ENCODE peak calls at places on chromosome 7, in ten cellular contexts. P is body of pancreas, D is IMR-90, J is HCT116, F is endothelial cell of umbilical vein, Q is prostate gland, G is Peyer's patch, M is cardiac muscle cell, W is lung, A is uterus. I is an unnamed sample.

GRCh38 chr7:26284995-26285632 is 6.5 kb upstream of the SNX10 start:
- DNase-seq in G (no peak), M (no peak), W (no peak), F (no peak), A (no peak), P (no peak), Q (no peak), D (no peak), J (peak), I (no peak)

GRCh38 chr7:1455241-1455939 is 3.9 kb downstream of the MICALL2 start:
- DNase-seq in W (peak), P (peak), J (peak), F (no peak), G (peak), M (no peak), D (no peak), Q (peak), A (no peak), I (no peak)

GRCh38 chr7:116500071-116500853 is 724 bp downstream of the CAV2 start:
- DNase-seq in F (peak), G (peak), A (no peak), M (peak), Q (peak), D (peak), P (peak), J (no peak), W (peak), I (no peak)

GRCh38 chr7:20152511-20152910 is 64.7 kb downstream of the MACC1 start:
- DNase-seq in D (peak), Q (no peak), J (no peak), F (no peak), P (no peak), W (no peak), A (no peak), G (no peak), M (no peak), I (no peak)

GRCh38 chr7:151436446-151437162 is 3.3 kb downstream of the CRYGN start:
- DNase-seq in A (peak), J (no peak), M (peak), Q (no peak), G (no peak), D (peak), F (no peak), W (no peak), P (no peak), I (no peak)

GRCh38 chr7:104089622-104090021 is 100.2 kb upstream of the RELN start:
- DNase-seq in M (no peak), A (no peak), Q (no peak), G (no peak), W (no peak), F (no peak), P (no peak), D (no peak), J (no peak), I (no peak)

GRCh38 chr7:116399808-116400207 is 99.7 kb upstream of the CAV2 start:
- DNase-seq in A (no peak), W (no peak), P (no peak), J (no peak), Q (no peak), M (peak), D (peak), F (peak), G (no peak), I (peak)

GRCh38 chr7:50791921-50792341 is 9.2 kb upstream of the GRB10 start:
- DNase-seq in P (no peak), G (no peak), W (no peak), Q (peak), D (peak), A (no peak), M (peak), J (no peak), F (peak), I (peak)

GRCh38 chr7:32658034-32658944 is 163.0 kb downstream of the AVL9 start:
- DNase-seq in A (no peak), J (peak), P (no peak), F (peak), M (peak), G (no peak), Q (no peak), W (no peak), D (peak), I (peak)

GRCh38 chr7:122046402-122046801 is 97.6 kb downstream of the AASS start:
- DNase-seq in G (no peak), D (no peak), M (no peak), Q (no peak), W (no peak), J (no peak), F (no peak), A (no peak), P (no peak), I (no peak)

GRCh38 chr7:139574618-139575337 is 51.3 kb downstream of the CLEC2L start:
- DNase-seq in J (no peak), A (no peak), P (no peak), D (no peak), G (no peak), Q (no peak), M (no peak), F (no peak), W (no peak), I (no peak)

GRCh38 chr7:43509906-43510305 is 73.0 kb upstream of the STK17A start:
- DNase-seq in P (no peak), M (no peak), J (no peak), A (no peak), G (no peak), W (no peak), D (no peak), Q (no peak), F (no peak), I (no peak)

GRCh38 chr7:2245883-2246679 is 4.1 kb downstream of the NUDT1 start:
- DNase-seq in D (no peak), A (no peak), Q (no peak), F (no peak), J (no peak), P (peak), W (no peak), M (peak), G (no peak), I (no peak)

GRCh38 chr7:116356979-116357378 is 142.6 kb upstream of the CAV2 start:
- DNase-seq in P (no peak), Q (no peak), F (peak), D (peak), A (no peak), G (no peak), J (no peak), W (no peak), M (peak), I (no peak)

DNA sequence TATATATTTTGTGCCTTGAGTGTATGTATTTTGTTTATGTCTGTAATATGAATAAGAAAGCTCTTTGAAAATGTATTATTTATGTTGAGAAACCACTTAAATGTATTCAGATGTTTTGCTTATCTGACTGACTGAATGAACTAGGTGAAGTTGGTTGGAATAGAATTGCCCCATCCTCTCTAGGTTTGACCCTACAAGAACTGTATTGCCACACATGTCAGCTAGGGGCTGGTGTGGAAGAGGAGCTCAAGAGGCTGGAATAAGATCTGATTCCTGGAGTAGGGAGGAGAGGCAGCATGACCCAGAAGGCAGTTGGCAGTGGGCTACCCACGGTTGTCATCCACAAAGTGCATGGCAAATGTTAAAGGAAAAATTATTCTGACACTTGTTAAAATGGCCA is 9.1 kb downstream of the SSMEM1 start:
- DNase-seq in G (no peak), Q (no peak), J (no peak), A (no peak), M (no peak), D (no peak), P (no peak), F (no peak), W (no peak), I (no peak)
- TF ChIP-seq CTCF in G (no peak), Q (no peak), J (no peak), A (no peak), M (no peak), D (no peak), P (no peak), F (no peak), W (no peak), I (no peak)

GRCh38 chr7:158648787-158649186 is 55.8 kb downstream of the NCAPG2 start:
- DNase-seq in D (no peak), M (peak), A (no peak), W (no peak), J (no peak), G (no peak), Q (no peak), P (no peak), F (no peak), I (no peak)
- H3K27ac ChIP-seq in D (peak), M (no peak), A (peak), W (no peak), J (no peak), G (no peak), Q (no peak), P (peak), F (peak), I (peak)

DNA sequence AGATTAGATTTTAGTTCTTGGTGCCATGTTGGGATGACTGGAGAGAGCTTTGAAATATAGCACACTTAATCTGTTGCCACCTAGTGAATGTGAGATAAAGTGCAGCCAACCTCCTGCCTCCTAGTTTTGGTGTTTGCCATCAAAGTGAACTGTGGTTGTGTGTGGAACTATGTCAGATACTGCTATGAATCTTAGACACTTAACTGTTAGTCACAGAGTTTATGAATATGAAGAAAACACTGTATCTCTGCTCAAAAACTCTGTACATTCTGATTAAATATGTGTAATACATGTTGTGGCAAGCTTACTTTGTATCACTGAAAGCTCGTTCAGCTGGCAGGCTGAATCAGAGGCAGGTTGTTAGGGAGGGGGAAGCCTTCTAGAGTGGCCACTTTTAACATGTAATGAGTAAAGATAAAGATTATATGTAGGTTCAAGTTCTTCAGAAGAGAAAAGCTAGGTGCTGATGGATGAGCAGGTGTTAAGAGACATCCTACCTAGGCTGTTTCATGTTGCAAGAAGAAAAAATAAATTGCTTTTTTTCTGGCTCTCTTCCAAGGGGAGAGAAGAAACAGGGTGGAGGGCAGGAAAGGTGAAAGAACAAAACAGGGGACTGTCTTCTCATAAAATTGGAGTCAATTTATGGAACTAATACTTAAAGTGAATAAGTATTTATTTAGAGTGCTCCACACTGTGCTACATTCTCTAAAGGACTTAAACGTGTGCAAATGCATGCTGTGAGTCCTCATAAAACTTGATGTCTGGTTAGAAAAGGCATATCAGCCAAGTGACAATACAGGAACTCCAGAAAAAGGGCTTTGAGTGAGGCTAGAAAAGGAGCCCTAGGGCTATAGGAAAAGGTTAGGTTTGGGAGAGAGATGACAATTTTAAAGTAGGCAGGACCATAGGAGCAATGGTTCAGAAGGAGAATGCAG is 14.1 kb upstream of the LAMB1 start:
- DNase-seq in G (no peak), J (peak), D (peak), W (no peak), M (peak), P (peak), F (peak), Q (no peak), A (no peak), I (peak)
- TF ChIP-seq CTCF in G (no peak), J (peak), D (peak), W (no peak), M (peak), P (peak), F (peak), Q (peak), A (peak), I (peak)

GRCh38 chr7:90225181-90225580 is 13.6 kb downstream of the STEAP2 start:
- DNase-seq in P (no peak), Q (no peak), J (no peak), A (no peak), M (no peak), G (no peak), F (no peak), D (no peak), W (no peak), I (no peak)

GRCh38 chr7:90225601-90226000 is 14.1 kb downstream of the STEAP2 start:
- DNase-seq in G (no peak), Q (no peak), D (no peak), F (no peak), W (no peak), M (no peak), J (no peak), A (no peak), P (no peak), I (no peak)

GRCh38 chr7:90222811-90223725 is 11.5 kb downstream of the STEAP2 start:
- DNase-seq in M (peak), G (peak), D (peak), P (peak), W (no peak), Q (no peak), J (no peak), F (no peak), A (peak), I (no peak)

GRCh38 chr7:90222390-90222789 is 10.8 kb downstream of the STEAP2 start:
- DNase-seq in G (no peak), F (no peak), A (no peak), D (no peak), P (no peak), Q (no peak), W (no peak), M (no peak), J (no peak), I (no peak)

GRCh38 chr7:90224204-90224603 is 12.7 kb downstream of the STEAP2 start:
- DNase-seq in F (no peak), Q (no peak), J (no peak), M (no peak), P (no peak), G (no peak), W (no peak), D (no peak), A (no peak), I (no peak)
- H3K27ac ChIP-seq in F (no peak), Q (peak), J (no peak), M (no peak), P (no peak), G (no peak), W (no peak), D (no peak), A (no peak), I (no peak)